ENCODE peak calls at places on chromosomes 11 and 22, in nine cellular contexts. B, A, I, G, V, W, D, X and S are unnamed samples.

GRCh38 chr11:69310934-69311766 is 17.2 kb downstream of the MYEOV start:
- DNase-seq in B (peak), A (no peak), I (no peak), G (no peak), V (peak), W (no peak), D (no peak), X (peak), S (no peak)

GRCh38 chr11:120354779-120355178 is 18.6 kb downstream of the ARHGEF12 start:
- DNase-seq in B (no peak), A (no peak), I (no peak), G (no peak), V (no peak), W (no peak), D (no peak), X (no peak), S (no peak)

GRCh38 chr11:19268901-19269300 is 28.2 kb upstream of the E2F8 start:
- DNase-seq in B (no peak), A (no peak), I (no peak), G (no peak), V (no peak), W (no peak), D (no peak), X (no peak), S (no peak)

GRCh38 chr22:19143967-19144400 is 467 bp downstream of the ESS2 start:
- DNase-seq in B (peak), A (no peak), I (no peak), G (no peak), V (no peak), W (peak), D (no peak), X (no peak), S (no peak)

GRCh38 chr11:12090061-12090572 is 20.3 kb upstream of the MICAL2 start:
- DNase-seq in B (no peak), A (no peak), I (peak), G (no peak), V (no peak), W (peak), D (peak), X (peak), S (no peak)

GRCh38 chr11:116413861-116414260 is 358.9 kb downstream of the BUD13 start:
- DNase-seq in B (no peak), A (no peak), I (no peak), G (no peak), V (no peak), W (no peak), D (no peak), X (no peak), S (no peak)

GRCh38 chr22:45009881-45010531 is at the start of gene PHF21B:
- DNase-seq in B (peak), A (no peak), I (peak), G (no peak), V (no peak), W (no peak), D (peak), X (peak), S (peak)

GRCh38 chr11:94128746-94129504 is at the start of gene PANX1:
- DNase-seq in B (peak), A (peak), I (peak), G (no peak), V (peak), W (peak), D (peak), X (peak), S (peak)

GRCh38 chr11:4467043-4467442 is 15.4 kb upstream of the OR52K1 start:
- DNase-seq in B (no peak), A (no peak), I (no peak), G (no peak), V (no peak), W (no peak), D (no peak), X (no peak), S (no peak)

GRCh38 chr11:1473011-1473628 is 13.5 kb downstream of the MOB2 start:
- DNase-seq in B (no peak), A (no peak), I (no peak), G (no peak), V (peak), W (no peak), D (no peak), X (no peak), S (no peak)

GRCh38 chr11:27349919-27350318 is 13.1 kb downstream of the CCDC34 start:
- DNase-seq in B (no peak), A (no peak), I (no peak), G (no peak), V (no peak), W (no peak), D (no peak), X (no peak), S (no peak)

GRCh38 chr22:29758068-29758622 is 8.7 kb downstream of the ZMAT5 start:
- DNase-seq in B (no peak), A (no peak), I (no peak), G (no peak), V (no peak), W (no peak), D (no peak), X (no peak), S (no peak)

GRCh38 chr11:64692764-64693331 is 30.1 kb downstream of the NRXN2 start:
- DNase-seq in B (no peak), A (no peak), I (no peak), G (no peak), V (peak), W (no peak), D (no peak), X (no peak), S (no peak)